ENCODE peak calls at places on chromosomes 1 and 21, in eight cellular contexts. L is ovary, A is stomach, E is lower leg skin, R is IMR-90, J is adrenal gland, B is gastrocnemius medialis, D is transverse colon. Y is an unnamed sample.

GRCh38 chr1:80731241-80731894 is 1069.4 kb upstream of the ADGRL2 start:
- DNase-seq in D (no peak), R (no peak), A (peak), E (no peak), L (no peak), J (no peak), B (no peak), Y (no peak)

GRCh38 chr1:171654705-171655214 is 2.3 kb upstream of the MYOC start:
- DNase-seq in J (no peak), D (no peak), R (no peak), L (no peak), B (no peak), E (no peak), A (no peak), Y (no peak)

GRCh38 chr1:8075511-8076051 is 49.5 kb upstream of the ERRFI1 start:
- DNase-seq in L (no peak), B (no peak), E (no peak), D (no peak), J (no peak), R (peak), A (no peak), Y (no peak)

GRCh38 chr21:39136711-39137110 is 46.5 kb downstream of the PSMG1 start:
- DNase-seq in E (no peak), B (no peak), R (peak), L (no peak), J (peak), A (no peak), D (no peak), Y (no peak)

GRCh38 chr1:117512728-117513321 is 93.0 kb upstream of the TENT5C start:
- DNase-seq in E (no peak), R (peak), L (no peak), B (no peak), A (no peak), J (no peak), D (no peak), Y (no peak)

GRCh38 chr1:206742702-206743383 is 27.7 kb upstream of the IL19 start:
- DNase-seq in A (no peak), L (no peak), D (no peak), E (no peak), R (no peak), B (no peak), J (no peak), Y (no peak)

GRCh38 chr1:232634086-232634485 is 4.2 kb upstream of the SIPA1L2 start:
- DNase-seq in J (peak), E (no peak), D (peak), A (peak), L (no peak), B (peak), R (no peak), Y (peak)

GRCh38 chr1:41487729-41488598 is 3.5 kb upstream of the EDN2 start:
- DNase-seq in B (peak), A (no peak), J (no peak), E (no peak), R (peak), D (no peak), L (no peak), Y (no peak)

GRCh38 chr1:22808846-22809501 is 98.3 kb downstream of the EPHB2 start:
- DNase-seq in L (peak), E (no peak), A (no peak), J (peak), B (no peak), D (no peak), R (peak), Y (no peak)

GRCh38 chr1:151537112-151537511 is 3.0 kb upstream of the TUFT1 start:
- DNase-seq in J (peak), L (no peak), A (no peak), D (no peak), B (no peak), E (peak), R (peak), Y (no peak)

GRCh38 chr1:168234846-168235547 is 9.2 kb downstream of the SFT2D2 start:
- DNase-seq in L (no peak), A (no peak), J (no peak), R (peak), E (no peak), B (no peak), D (no peak), Y (no peak)

GRCh38 chr21:33116669-33117267 is 46.8 kb downstream of the OLIG1 start:
- DNase-seq in A (no peak), R (no peak), J (no peak), E (peak), D (no peak), B (no peak), L (no peak), Y (no peak)

GRCh38 chr1:215957692-215958091 is 390.6 kb downstream of the KCTD3 start:
- DNase-seq in L (no peak), D (no peak), B (no peak), A (no peak), J (no peak), R (peak), E (no peak), Y (no peak)

GRCh38 chr1:183355797-183356196 is 62.4 kb downstream of the NMNAT2 start:
- DNase-seq in E (no peak), R (no peak), J (no peak), D (no peak), L (no peak), B (no peak), A (no peak), Y (no peak)

GRCh38 chr1:33310702-33311101 is 10.2 kb downstream of the A3GALT2 start:
- DNase-seq in L (no peak), D (no peak), A (no peak), B (no peak), E (no peak), J (no peak), R (no peak), Y (no peak)

GRCh38 chr1:179779645-179780272 is 36.7 kb downstream of the FAM163A start:
- DNase-seq in E (no peak), B (no peak), L (no peak), A (no peak), J (peak), R (no peak), D (no peak), Y (no peak)

GRCh38 chr1:211514030-211514754 is 22.2 kb upstream of the RD3 start:
- DNase-seq in B (peak), L (peak), A (peak), J (peak), R (peak), E (peak), D (peak), Y (peak)

GRCh38 chr1:21302747-21303715 is 12.8 kb upstream of the ECE1 start:
- DNase-seq in E (no peak), A (no peak), R (peak), J (peak), B (no peak), D (peak), L (no peak), Y (peak)

GRCh38 chr1:47898156-47898825 is 98.9 kb downstream of the TRABD2B start:
- DNase-seq in J (no peak), A (no peak), R (no peak), L (no peak), D (no peak), E (no peak), B (no peak), Y (no peak)

GRCh38 chr1:53073287-53073686 is 11.3 kb downstream of the PODN start:
- DNase-seq in A (no peak), R (no peak), J (no peak), L (peak), D (no peak), B (no peak), E (peak), Y (no peak)

GRCh38 chr1:9292361-9293240 is at the start of gene SPSB1:
- DNase-seq in D (peak), A (peak), B (peak), L (peak), E (peak), J (peak), R (peak), Y (peak)
- TF ChIP-seq POLR2A in D (peak), A (no peak), B (peak), L (peak), E (peak), J (peak), R (peak), Y (peak)

GRCh38 chr1:39407889-39408640 is 83.4 kb upstream of the BMP8A start:
- DNase-seq in E (no peak), B (no peak), R (no peak), D (peak), A (no peak), L (no peak), J (no peak), Y (no peak)
- TF ChIP-seq POLR2A in E (no peak), B (peak), R (no peak), D (peak), A (no peak), L (peak), J (peak), Y (no peak)

DNA sequence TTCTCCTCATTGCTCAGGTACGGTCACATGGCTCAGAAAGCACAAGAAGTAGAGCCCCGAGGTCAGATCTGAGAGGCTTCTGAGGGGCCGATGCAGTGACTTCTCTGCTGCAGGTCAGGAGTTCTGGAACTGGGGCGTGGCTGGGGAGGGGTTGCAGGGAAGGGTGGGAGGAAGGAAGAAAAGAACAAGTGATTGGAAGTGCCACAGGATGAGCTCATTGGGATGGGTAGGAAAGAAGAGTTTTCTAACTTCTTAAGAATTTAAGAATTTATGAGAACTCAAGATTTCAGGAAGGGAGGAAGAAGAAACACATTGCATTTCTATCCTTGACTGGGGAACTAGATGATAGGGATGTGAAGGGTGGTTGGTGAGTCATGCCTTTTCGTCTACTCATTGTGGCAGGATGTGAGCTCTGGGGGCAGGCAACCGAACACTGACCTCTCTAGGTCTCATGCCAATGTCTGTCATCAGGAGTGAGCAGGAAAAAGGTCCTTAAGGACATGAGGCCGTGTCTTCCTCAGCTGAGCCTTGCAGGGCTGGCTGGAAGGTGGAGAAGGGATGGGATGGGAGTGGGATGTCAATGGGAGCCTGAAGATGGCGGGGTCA is 497 bp downstream of the FCRLB start:
- DNase-seq in J (no peak), E (no peak), B (no peak), A (no peak), L (no peak), D (no peak), R (peak), Y (no peak)
- TF ChIP-seq POLR2A in J (no peak), E (no peak), B (no peak), A (no peak), L (no peak), D (no peak), R (no peak), Y (no peak)

GRCh38 chr1:38859561-38860463 is at the start of gene RRAGC:
- DNase-seq in B (peak), J (peak), L (peak), R (peak), A (peak), E (peak), D (peak), Y (peak)
- TF ChIP-seq POLR2A in B (peak), J (peak), L (peak), R (peak), A (no peak), E (no peak), D (peak), Y (peak)

GRCh38 chr21:15729674-15730483 is at the start of gene USP25:
- DNase-seq in E (peak), R (peak), B (peak), D (peak), A (peak), L (peak), J (peak), Y (peak)
- TF ChIP-seq POLR2A in E (no peak), R (peak), B (peak), D (peak), A (no peak), L (peak), J (peak), Y (peak)

GRCh38 chr1:36411674-36412648 is 14.3 kb upstream of the LSM10 start:
- DNase-seq in E (no peak), D (no peak), L (no peak), J (no peak), B (no peak), R (peak), A (no peak), Y (no peak)
- TF ChIP-seq POLR2A in E (no peak), D (no peak), L (no peak), J (no peak), B (no peak), R (no peak), A (no peak), Y (no peak)

GRCh38 chr1:67686272-67687197 is 1.5 kb downstream of the GADD45A start:
- DNase-seq in D (peak), A (peak), J (peak), B (peak), L (peak), E (peak), R (peak), Y (peak)
- TF ChIP-seq POLR2A in D (peak), A (no peak), J (peak), B (peak), L (peak), E (no peak), R (peak), Y (peak)

GRCh38 chr1:23908453-23909341 is 4.5 kb downstream of the CNR2 start:
- DNase-seq in D (peak), E (no peak), A (no peak), B (no peak), J (no peak), L (no peak), R (no peak), Y (peak)
- TF ChIP-seq POLR2A in D (no peak), E (no peak), A (no peak), B (no peak), J (no peak), L (no peak), R (no peak), Y (no peak)

GRCh38 chr1:114771992-114772391 is 8.5 kb downstream of the SIKE1 start:
- DNase-seq in L (no peak), B (no peak), A (no peak), R (no peak), E (no peak), D (no peak), J (no peak), Y (no peak)
- TF ChIP-seq POLR2A in L (no peak), B (no peak), A (no peak), R (no peak), E (no peak), D (no peak), J (no peak), Y (no peak)

DNA sequence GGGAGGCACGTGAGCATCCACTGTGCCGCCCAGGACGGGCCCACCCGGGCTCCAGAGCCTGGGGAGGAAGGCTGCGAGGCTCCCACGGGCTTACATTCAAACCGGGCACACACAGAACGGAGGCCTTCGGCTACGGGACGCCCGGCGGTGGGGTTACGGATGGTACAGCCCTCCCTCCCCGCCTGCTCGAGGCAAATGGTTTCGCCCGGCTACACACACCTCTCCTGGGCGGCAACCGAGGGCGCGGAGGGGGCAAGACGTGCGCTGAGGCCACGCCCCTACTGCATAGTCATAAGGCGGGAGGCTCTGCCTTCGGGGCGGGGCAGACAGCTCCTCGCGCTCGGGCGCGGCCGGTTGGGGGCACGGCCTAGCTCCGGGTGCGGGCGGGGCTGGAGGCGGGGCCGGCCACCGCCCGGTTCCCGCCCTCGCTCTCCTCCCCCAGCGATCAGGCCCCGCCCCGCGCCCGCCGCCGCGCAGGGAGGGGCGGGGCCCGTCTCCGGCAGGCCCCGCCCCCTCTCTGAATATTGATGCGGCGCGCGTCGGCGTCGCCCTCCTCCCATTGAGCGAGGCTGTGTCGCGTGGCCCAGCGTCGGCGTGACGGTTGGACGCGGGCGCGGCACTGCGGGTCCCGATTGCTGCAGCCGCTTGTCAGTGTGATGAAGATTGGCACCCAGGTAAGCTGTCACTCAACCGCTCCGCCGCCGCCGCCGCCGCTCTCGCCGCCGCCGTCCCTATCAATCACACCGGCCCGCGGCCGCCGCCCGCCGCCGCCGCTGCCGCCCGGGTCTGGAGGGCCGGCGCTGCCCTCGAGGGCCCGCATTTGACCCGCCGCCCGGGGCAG is at the start of gene PKNOX1:
- DNase-seq in D (peak), L (peak), R (peak), A (peak), J (peak), E (peak), B (peak), Y (peak)
- TF ChIP-seq POLR2A in D (peak), L (peak), R (no peak), A (no peak), J (peak), E (no peak), B (peak), Y (peak)